ENCODE peak calls at places on chromosomes 1 and 21, in five cellular contexts. One of them, this sample, is unnamed.

GRCh38 chr1:91166106-91166712 is 144.4 kb upstream of the ZNF644 start:
- DNase-seq in activated CD8-positive, alpha-beta memory T cell treated with anti-CD3 and anti-CD28 coated beads for 24 hours: no peak
- DNase-seq in HAP-1: peak
- DNase-seq in AG09319: peak
- DNase-seq in stimulated activated CD4-positive, alpha-beta T cell treated with anti-CD3 and anti-CD28 coated beads, TNF-alpha, amount 100 ng/mL, for 48 hours: no peak
- DNase-seq in this sample: no peak

GRCh38 chr1:165854101-165854845 is 26.9 kb downstream of the UCK2 start:
- DNase-seq in activated CD8-positive, alpha-beta memory T cell treated with anti-CD3 and anti-CD28 coated beads for 24 hours: no peak
- DNase-seq in AG09319: peak
- DNase-seq in HAP-1: no peak
- DNase-seq in stimulated activated CD4-positive, alpha-beta T cell treated with anti-CD3 and anti-CD28 coated beads, TNF-alpha, amount 100 ng/mL, for 48 hours: no peak
- DNase-seq in this sample: peak

GRCh38 chr1:229229721-229230135 is 41.2 kb upstream of the RAB4A start:
- DNase-seq in stimulated activated CD4-positive, alpha-beta T cell treated with anti-CD3 and anti-CD28 coated beads, TNF-alpha, amount 100 ng/mL, for 48 hours: no peak
- DNase-seq in AG09319: no peak
- DNase-seq in activated CD8-positive, alpha-beta memory T cell treated with anti-CD3 and anti-CD28 coated beads for 24 hours: no peak
- DNase-seq in HAP-1: no peak
- DNase-seq in this sample: no peak

GRCh38 chr1:46735708-46736324 is 16.9 kb upstream of the EFCAB14 start:
- DNase-seq in activated CD8-positive, alpha-beta memory T cell treated with anti-CD3 and anti-CD28 coated beads for 24 hours: no peak
- DNase-seq in HAP-1: no peak
- DNase-seq in stimulated activated CD4-positive, alpha-beta T cell treated with anti-CD3 and anti-CD28 coated beads, TNF-alpha, amount 100 ng/mL, for 48 hours: no peak
- DNase-seq in AG09319: no peak
- DNase-seq in this sample: no peak

GRCh38 chr1:21077085-21077484 is 99.6 kb downstream of the EIF4G3 start:
- DNase-seq in activated CD8-positive, alpha-beta memory T cell treated with anti-CD3 and anti-CD28 coated beads for 24 hours: no peak
- DNase-seq in stimulated activated CD4-positive, alpha-beta T cell treated with anti-CD3 and anti-CD28 coated beads, TNF-alpha, amount 100 ng/mL, for 48 hours: no peak
- DNase-seq in AG09319: no peak
- DNase-seq in HAP-1: no peak
- DNase-seq in this sample: no peak

GRCh38 chr1:156420209-156421061 is 51.4 kb downstream of the RHBG start:
- DNase-seq in HAP-1: no peak
- DNase-seq in AG09319: no peak
- DNase-seq in stimulated activated CD4-positive, alpha-beta T cell treated with anti-CD3 and anti-CD28 coated beads, TNF-alpha, amount 100 ng/mL, for 48 hours: no peak
- DNase-seq in activated CD8-positive, alpha-beta memory T cell treated with anti-CD3 and anti-CD28 coated beads for 24 hours: peak
- DNase-seq in this sample: no peak

GRCh38 chr1:117467336-117467735 is 100.1 kb downstream of the MAN1A2 start:
- DNase-seq in activated CD8-positive, alpha-beta memory T cell treated with anti-CD3 and anti-CD28 coated beads for 24 hours: no peak
- DNase-seq in stimulated activated CD4-positive, alpha-beta T cell treated with anti-CD3 and anti-CD28 coated beads, TNF-alpha, amount 100 ng/mL, for 48 hours: no peak
- DNase-seq in AG09319: no peak
- DNase-seq in HAP-1: no peak
- DNase-seq in this sample: no peak

GRCh38 chr21:44914176-44914874 is 6.4 kb downstream of the ITGB2 start:
- DNase-seq in stimulated activated CD4-positive, alpha-beta T cell treated with anti-CD3 and anti-CD28 coated beads, TNF-alpha, amount 100 ng/mL, for 48 hours: peak
- DNase-seq in activated CD8-positive, alpha-beta memory T cell treated with anti-CD3 and anti-CD28 coated beads for 24 hours: peak
- DNase-seq in HAP-1: no peak
- DNase-seq in AG09319: no peak
- DNase-seq in this sample: no peak

GRCh38 chr1:7060826-7061225 is 275.6 kb downstream of the CAMTA1 start:
- DNase-seq in stimulated activated CD4-positive, alpha-beta T cell treated with anti-CD3 and anti-CD28 coated beads, TNF-alpha, amount 100 ng/mL, for 48 hours: no peak
- DNase-seq in activated CD8-positive, alpha-beta memory T cell treated with anti-CD3 and anti-CD28 coated beads for 24 hours: no peak
- DNase-seq in HAP-1: no peak
- DNase-seq in AG09319: no peak
- DNase-seq in this sample: no peak

GRCh38 chr1:188723332-188724020 is 1754.2 kb downstream of the BRINP3 start:
- DNase-seq in AG09319: no peak
- DNase-seq in HAP-1: no peak
- DNase-seq in stimulated activated CD4-positive, alpha-beta T cell treated with anti-CD3 and anti-CD28 coated beads, TNF-alpha, amount 100 ng/mL, for 48 hours: no peak
- DNase-seq in activated CD8-positive, alpha-beta memory T cell treated with anti-CD3 and anti-CD28 coated beads for 24 hours: no peak
- DNase-seq in this sample: no peak

GRCh38 chr1:171141336-171142051 is 43.6 kb upstream of the FMO2 start:
- DNase-seq in stimulated activated CD4-positive, alpha-beta T cell treated with anti-CD3 and anti-CD28 coated beads, TNF-alpha, amount 100 ng/mL, for 48 hours: no peak
- DNase-seq in AG09319: peak
- DNase-seq in HAP-1: no peak
- DNase-seq in activated CD8-positive, alpha-beta memory T cell treated with anti-CD3 and anti-CD28 coated beads for 24 hours: no peak
- DNase-seq in this sample: no peak

GRCh38 chr1:174200746-174201145 is 41.4 kb downstream of the RABGAP1L start:
- DNase-seq in stimulated activated CD4-positive, alpha-beta T cell treated with anti-CD3 and anti-CD28 coated beads, TNF-alpha, amount 100 ng/mL, for 48 hours: no peak
- DNase-seq in AG09319: no peak
- DNase-seq in HAP-1: no peak
- DNase-seq in activated CD8-positive, alpha-beta memory T cell treated with anti-CD3 and anti-CD28 coated beads for 24 hours: no peak
- DNase-seq in this sample: no peak

GRCh38 chr21:40146201-40146890 is 279.1 kb downstream of the PCP4 start:
- DNase-seq in HAP-1: no peak
- DNase-seq in stimulated activated CD4-positive, alpha-beta T cell treated with anti-CD3 and anti-CD28 coated beads, TNF-alpha, amount 100 ng/mL, for 48 hours: no peak
- DNase-seq in AG09319: no peak
- DNase-seq in activated CD8-positive, alpha-beta memory T cell treated with anti-CD3 and anti-CD28 coated beads for 24 hours: no peak
- DNase-seq in this sample: no peak

GRCh38 chr1:34928066-34928864 is 1.2 kb downstream of the DLGAP3 start:
- DNase-seq in HAP-1: no peak
- DNase-seq in AG09319: no peak
- DNase-seq in stimulated activated CD4-positive, alpha-beta T cell treated with anti-CD3 and anti-CD28 coated beads, TNF-alpha, amount 100 ng/mL, for 48 hours: no peak
- DNase-seq in activated CD8-positive, alpha-beta memory T cell treated with anti-CD3 and anti-CD28 coated beads for 24 hours: no peak
- DNase-seq in this sample: no peak

GRCh38 chr1:118999348-119000071 is 11.4 kb upstream of the TBX15 start:
- DNase-seq in AG09319: no peak
- DNase-seq in HAP-1: no peak
- DNase-seq in stimulated activated CD4-positive, alpha-beta T cell treated with anti-CD3 and anti-CD28 coated beads, TNF-alpha, amount 100 ng/mL, for 48 hours: no peak
- DNase-seq in activated CD8-positive, alpha-beta memory T cell treated with anti-CD3 and anti-CD28 coated beads for 24 hours: no peak
- DNase-seq in this sample: no peak

GRCh38 chr1:67677925-67678324 is 7.1 kb upstream of the GADD45A start:
- DNase-seq in HAP-1: no peak
- DNase-seq in AG09319: no peak
- DNase-seq in stimulated activated CD4-positive, alpha-beta T cell treated with anti-CD3 and anti-CD28 coated beads, TNF-alpha, amount 100 ng/mL, for 48 hours: no peak
- DNase-seq in activated CD8-positive, alpha-beta memory T cell treated with anti-CD3 and anti-CD28 coated beads for 24 hours: no peak
- DNase-seq in this sample: no peak

GRCh38 chr1:83676106-83676505 is 322.8 kb downstream of the TTLL7 start:
- DNase-seq in HAP-1: no peak
- DNase-seq in activated CD8-positive, alpha-beta memory T cell treated with anti-CD3 and anti-CD28 coated beads for 24 hours: no peak
- DNase-seq in AG09319: no peak
- DNase-seq in stimulated activated CD4-positive, alpha-beta T cell treated with anti-CD3 and anti-CD28 coated beads, TNF-alpha, amount 100 ng/mL, for 48 hours: no peak
- DNase-seq in this sample: no peak

GRCh38 chr1:171226757-171227370 is 21.4 kb upstream of the FMO1 start:
- DNase-seq in HAP-1: peak
- DNase-seq in stimulated activated CD4-positive, alpha-beta T cell treated with anti-CD3 and anti-CD28 coated beads, TNF-alpha, amount 100 ng/mL, for 48 hours: no peak
- DNase-seq in activated CD8-positive, alpha-beta memory T cell treated with anti-CD3 and anti-CD28 coated beads for 24 hours: no peak
- DNase-seq in AG09319: peak
- DNase-seq in this sample: peak

GRCh38 chr21:32172106-32172505 is 106.7 kb downstream of the MIS18A start:
- DNase-seq in stimulated activated CD4-positive, alpha-beta T cell treated with anti-CD3 and anti-CD28 coated beads, TNF-alpha, amount 100 ng/mL, for 48 hours: no peak
- DNase-seq in AG09319: no peak
- DNase-seq in activated CD8-positive, alpha-beta memory T cell treated with anti-CD3 and anti-CD28 coated beads for 24 hours: no peak
- DNase-seq in HAP-1: no peak
- DNase-seq in this sample: no peak

GRCh38 chr1:2085080-2085479 is 34.9 kb downstream of the PRKCZ start:
- DNase-seq in stimulated activated CD4-positive, alpha-beta T cell treated with anti-CD3 and anti-CD28 coated beads, TNF-alpha, amount 100 ng/mL, for 48 hours: no peak
- DNase-seq in AG09319: no peak
- DNase-seq in HAP-1: no peak
- DNase-seq in activated CD8-positive, alpha-beta memory T cell treated with anti-CD3 and anti-CD28 coated beads for 24 hours: no peak
- DNase-seq in this sample: no peak

GRCh38 chr1:183191833-183192232 is 5.8 kb downstream of the LAMC2 start:
- DNase-seq in stimulated activated CD4-positive, alpha-beta T cell treated with anti-CD3 and anti-CD28 coated beads, TNF-alpha, amount 100 ng/mL, for 48 hours: no peak
- DNase-seq in activated CD8-positive, alpha-beta memory T cell treated with anti-CD3 and anti-CD28 coated beads for 24 hours: no peak
- DNase-seq in AG09319: no peak
- DNase-seq in HAP-1: no peak
- DNase-seq in this sample: no peak

GRCh38 chr21:41705546-41706262 is 61.1 kb downstream of the RIPK4 start:
- DNase-seq in stimulated activated CD4-positive, alpha-beta T cell treated with anti-CD3 and anti-CD28 coated beads, TNF-alpha, amount 100 ng/mL, for 48 hours: no peak
- DNase-seq in activated CD8-positive, alpha-beta memory T cell treated with anti-CD3 and anti-CD28 coated beads for 24 hours: no peak
- DNase-seq in AG09319: no peak
- DNase-seq in HAP-1: no peak
- DNase-seq in this sample: no peak

GRCh38 chr1:86156571-86157455 is at the start of gene COL24A1:
- DNase-seq in stimulated activated CD4-positive, alpha-beta T cell treated with anti-CD3 and anti-CD28 coated beads, TNF-alpha, amount 100 ng/mL, for 48 hours: no peak
- DNase-seq in AG09319: no peak
- DNase-seq in HAP-1: peak
- DNase-seq in activated CD8-positive, alpha-beta memory T cell treated with anti-CD3 and anti-CD28 coated beads for 24 hours: no peak
- DNase-seq in this sample: no peak

GRCh38 chr1:6969106-6969505 is 183.9 kb downstream of the CAMTA1 start:
- DNase-seq in activated CD8-positive, alpha-beta memory T cell treated with anti-CD3 and anti-CD28 coated beads for 24 hours: no peak
- DNase-seq in HAP-1: no peak
- DNase-seq in stimulated activated CD4-positive, alpha-beta T cell treated with anti-CD3 and anti-CD28 coated beads, TNF-alpha, amount 100 ng/mL, for 48 hours: peak
- DNase-seq in AG09319: no peak
- DNase-seq in this sample: no peak

GRCh38 chr1:217275617-217276398 is 355.1 kb downstream of the GPATCH2 start:
- DNase-seq in HAP-1: no peak
- DNase-seq in AG09319: no peak
- DNase-seq in stimulated activated CD4-positive, alpha-beta T cell treated with anti-CD3 and anti-CD28 coated beads, TNF-alpha, amount 100 ng/mL, for 48 hours: no peak
- DNase-seq in activated CD8-positive, alpha-beta memory T cell treated with anti-CD3 and anti-CD28 coated beads for 24 hours: no peak
- DNase-seq in this sample: no peak

GRCh38 chr1:170586321-170586855 is 54.4 kb downstream of the GORAB start:
- DNase-seq in HAP-1: peak
- DNase-seq in AG09319: peak
- DNase-seq in activated CD8-positive, alpha-beta memory T cell treated with anti-CD3 and anti-CD28 coated beads for 24 hours: no peak
- DNase-seq in stimulated activated CD4-positive, alpha-beta T cell treated with anti-CD3 and anti-CD28 coated beads, TNF-alpha, amount 100 ng/mL, for 48 hours: no peak
- DNase-seq in this sample: no peak

GRCh38 chr1:110872366-110872744 is 593 bp upstream of the CD53 start:
- DNase-seq in HAP-1: no peak
- DNase-seq in AG09319: no peak
- DNase-seq in activated CD8-positive, alpha-beta memory T cell treated with anti-CD3 and anti-CD28 coated beads for 24 hours: no peak
- DNase-seq in stimulated activated CD4-positive, alpha-beta T cell treated with anti-CD3 and anti-CD28 coated beads, TNF-alpha, amount 100 ng/mL, for 48 hours: no peak
- DNase-seq in this sample: no peak

GRCh38 chr1:92503926-92504750 is 17.4 kb upstream of the GFI1 start:
- DNase-seq in AG09319: no peak
- DNase-seq in HAP-1: no peak
- DNase-seq in stimulated activated CD4-positive, alpha-beta T cell treated with anti-CD3 and anti-CD28 coated beads, TNF-alpha, amount 100 ng/mL, for 48 hours: no peak
- DNase-seq in activated CD8-positive, alpha-beta memory T cell treated with anti-CD3 and anti-CD28 coated beads for 24 hours: no peak
- DNase-seq in this sample: no peak

GRCh38 chr1:6358757-6359567 is 34.6 kb downstream of the ACOT7 start:
- DNase-seq in activated CD8-positive, alpha-beta memory T cell treated with anti-CD3 and anti-CD28 coated beads for 24 hours: peak
- DNase-seq in HAP-1: no peak
- DNase-seq in AG09319: peak
- DNase-seq in stimulated activated CD4-positive, alpha-beta T cell treated with anti-CD3 and anti-CD28 coated beads, TNF-alpha, amount 100 ng/mL, for 48 hours: no peak
- DNase-seq in this sample: no peak

GRCh38 chr1:114745351-114745750 is 12.4 kb downstream of the CSDE1 start:
- DNase-seq in stimulated activated CD4-positive, alpha-beta T cell treated with anti-CD3 and anti-CD28 coated beads, TNF-alpha, amount 100 ng/mL, for 48 hours: no peak
- DNase-seq in HAP-1: no peak
- DNase-seq in AG09319: no peak
- DNase-seq in activated CD8-positive, alpha-beta memory T cell treated with anti-CD3 and anti-CD28 coated beads for 24 hours: no peak
- DNase-seq in this sample: no peak

GRCh38 chr1:55384589-55385136 is 169.5 kb upstream of the USP24 start:
- DNase-seq in activated CD8-positive, alpha-beta memory T cell treated with anti-CD3 and anti-CD28 coated beads for 24 hours: no peak
- DNase-seq in AG09319: no peak
- DNase-seq in HAP-1: no peak
- DNase-seq in stimulated activated CD4-positive, alpha-beta T cell treated with anti-CD3 and anti-CD28 coated beads, TNF-alpha, amount 100 ng/mL, for 48 hours: no peak
- DNase-seq in this sample: no peak